ENCODE peak calls at places on chromosomes 16 and 17, in eight cellular contexts. D, K, G, J, I, F, H and A are unnamed samples.

GRCh38 chr17:4509923-4510614 is 11.4 kb downstream of the SPNS2 start:
- DNase-seq in D (no peak), K (no peak), G (peak), J (no peak), I (no peak), F (no peak), H (peak), A (no peak)

GRCh38 chr17:37885136-37885535 is 39.1 kb upstream of the TBC1D3K start:
- DNase-seq in D (no peak), K (no peak), G (no peak), J (no peak), I (no peak), F (no peak), H (no peak), A (no peak)

GRCh38 chr16:426115-426905 is 861 bp downstream of the RAB11FIP3 start:
- DNase-seq in D (no peak), K (no peak), G (no peak), J (peak), I (peak), F (peak), H (peak), A (no peak)

GRCh38 chr16:4746991-4747574 is 12.7 kb downstream of the DNAAF8 start:
- DNase-seq in D (no peak), K (no peak), G (no peak), J (no peak), I (no peak), F (peak), H (peak), A (no peak)

GRCh38 chr17:81917565-81918332 is at the start of gene SIRT7:
- DNase-seq in D (peak), K (peak), G (peak), J (peak), I (peak), F (peak), H (peak), A (peak)

GRCh38 chr16:75805946-75806345 is 79.7 kb upstream of the CPHXL start:
- DNase-seq in D (no peak), K (no peak), G (no peak), J (no peak), I (no peak), F (no peak), H (peak), A (no peak)

GRCh38 chr17:43591750-43592562 is 45.8 kb upstream of the ETV4 start:
- DNase-seq in D (no peak), K (no peak), G (peak), J (peak), I (no peak), F (no peak), H (no peak), A (no peak)

GRCh38 chr17:44779211-44780025 is 20.6 kb downstream of the ADAM11 start:
- DNase-seq in D (peak), K (peak), G (peak), J (peak), I (peak), F (peak), H (peak), A (peak)

GRCh38 chr16:50152386-50152806 is 710 bp upstream of the TENT4B start:
- DNase-seq in D (peak), K (peak), G (peak), J (peak), I (no peak), F (peak), H (peak), A (no peak)

GRCh38 chr16:78973041-78973440 is 627.5 kb downstream of the MAF start:
- DNase-seq in D (no peak), K (no peak), G (no peak), J (no peak), I (no peak), F (no peak), H (no peak), A (no peak)

GRCh38 chr17:4492762-4493561 is 5.7 kb upstream of the SPNS2 start:
- DNase-seq in D (no peak), K (no peak), G (no peak), J (peak), I (no peak), F (peak), H (no peak), A (peak)

GRCh38 chr17:29155235-29155965 is 24.8 kb downstream of the MYO18A start:
- DNase-seq in D (no peak), K (no peak), G (no peak), J (peak), I (no peak), F (no peak), H (peak), A (peak)

GRCh38 chr16:12901204-12901596 is 198 bp upstream of the SHISA9 start:
- DNase-seq in D (no peak), K (no peak), G (no peak), J (peak), I (peak), F (peak), H (peak), A (peak)

GRCh38 chr17:44004077-44004760 is at the start of gene NAGS:
- DNase-seq in D (no peak), K (no peak), G (no peak), J (peak), I (no peak), F (no peak), H (peak), A (no peak)

GRCh38 chr16:17858061-17858460 is 387.3 kb upstream of the XYLT1 start:
- DNase-seq in D (no peak), K (no peak), G (no peak), J (no peak), I (no peak), F (peak), H (no peak), A (no peak)

GRCh38 chr16:29848420-29849297 is 14.4 kb downstream of the CDIPT start:
- DNase-seq in D (peak), K (peak), G (peak), J (peak), I (peak), F (peak), H (peak), A (peak)

GRCh38 chr17:33639103-33639991 is 346.3 kb upstream of the ASIC2 start:
- DNase-seq in D (no peak), K (no peak), G (no peak), J (no peak), I (no peak), F (no peak), H (no peak), A (no peak)

GRCh38 chr16:21156767-21157467 is 1.6 kb upstream of the LDAF1 start:
- DNase-seq in D (no peak), K (peak), G (no peak), J (peak), I (peak), F (peak), H (no peak), A (peak)

GRCh38 chr17:48294989-48295892 is 134.8 kb downstream of the SKAP1 start:
- DNase-seq in D (no peak), K (peak), G (no peak), J (peak), I (no peak), F (no peak), H (no peak), A (no peak)

GRCh38 chr17:8225813-8226535 is 15.6 kb upstream of the AURKB start:
- DNase-seq in D (peak), K (peak), G (no peak), J (peak), I (peak), F (peak), H (peak), A (no peak)

GRCh38 chr17:77107506-77108433 is 33.0 kb upstream of the SEC14L1 start:
- DNase-seq in D (no peak), K (no peak), G (no peak), J (no peak), I (no peak), F (no peak), H (no peak), A (no peak)

GRCh38 chr16:57141822-57142631 is 43.8 kb downstream of the PSME3IP1 start:
- DNase-seq in D (no peak), K (peak), G (no peak), J (no peak), I (no peak), F (no peak), H (peak), A (no peak)

GRCh38 chr17:78342438-78343098 is 17.3 kb downstream of the SOCS3 start:
- DNase-seq in D (no peak), K (no peak), G (peak), J (peak), I (no peak), F (no peak), H (no peak), A (no peak)

GRCh38 chr17:2814499-2815341 is 18.5 kb downstream of the RAP1GAP2 start:
- DNase-seq in D (peak), K (peak), G (no peak), J (no peak), I (no peak), F (no peak), H (no peak), A (no peak)

GRCh38 chr16:72858611-72859493 is 189.1 kb downstream of the ZFHX3 start:
- DNase-seq in D (no peak), K (no peak), G (no peak), J (no peak), I (peak), F (peak), H (no peak), A (no peak)

GRCh38 chr17:80365001-80365965 is 49.7 kb upstream of the ENDOV start:
- DNase-seq in D (no peak), K (no peak), G (no peak), J (no peak), I (no peak), F (no peak), H (peak), A (no peak)

GRCh38 chr17:12510535-12510934 is 155.2 kb upstream of the MYOCD start:
- DNase-seq in D (no peak), K (no peak), G (no peak), J (no peak), I (no peak), F (no peak), H (no peak), A (no peak)

GRCh38 chr16:26651464-26651863 is 415.3 kb upstream of the C16orf82 start:
- DNase-seq in D (no peak), K (no peak), G (no peak), J (no peak), I (no peak), F (no peak), H (no peak), A (no peak)

GRCh38 chr17:19304209-19304608 is 58.3 kb downstream of the B9D1 start:
- DNase-seq in D (no peak), K (no peak), G (peak), J (peak), I (no peak), F (peak), H (peak), A (no peak)

GRCh38 chr16:64459821-64460220 is 662.0 kb downstream of the CDH11 start:
- DNase-seq in D (no peak), K (no peak), G (no peak), J (no peak), I (no peak), F (no peak), H (no peak), A (no peak)

GRCh38 chr17:78789149-78789662 is 7.1 kb upstream of the CYTH1 start:
- DNase-seq in D (no peak), K (no peak), G (no peak), J (no peak), I (no peak), F (no peak), H (no peak), A (no peak)